ENCODE peak calls at places on chromosomes 16 and 17, in ten cellular contexts. W is HCT116, F is Peyer's patch, J is transverse colon, Y is stomach, D is IMR-90, L is uterus, Z is spleen, U is heart left ventricle, N is adrenal gland. C is an unnamed sample. For H3K36me3, the result is how much of the 10 kb centered on the place peaks cover.

GRCh38 chr17:61759362-61759761 is 104.0 kb downstream of the BRIP1 start:
- DNase-seq in W (no peak), F (no peak), J (no peak), Y (no peak), D (no peak), L (no peak), Z (no peak), U (no peak), N (no peak), C (no peak)

GRCh38 chr17:42002792-42003301 is 14.4 kb downstream of the DNAJC7 start:
- DNase-seq in W (no peak), F (no peak), J (no peak), Y (no peak), D (peak), L (no peak), Z (no peak), U (no peak), N (no peak), C (no peak)

GRCh38 chr16:2040031-2040430 is 7.6 kb downstream of the NTHL1 start:
- DNase-seq in W (no peak), F (no peak), J (no peak), Y (no peak), D (no peak), L (peak), Z (no peak), U (no peak), N (no peak), C (no peak)

GRCh38 chr17:83152745-83153611 is 73.6 kb downstream of the METRNL start:
- DNase-seq in W (no peak), F (peak), J (peak), Y (no peak), D (no peak), L (no peak), Z (peak), U (peak), N (no peak), C (peak)

GRCh38 chr16:57585051-57585687 is 42.7 kb downstream of the ADGRG5 start:
- DNase-seq in W (no peak), F (no peak), J (no peak), Y (no peak), D (no peak), L (no peak), Z (no peak), U (no peak), N (no peak), C (no peak)

GRCh38 chr17:77391668-77392375 is 251.1 kb downstream of the SEC14L1 start:
- DNase-seq in W (no peak), F (no peak), J (peak), Y (no peak), D (peak), L (peak), Z (no peak), U (no peak), N (no peak), C (no peak)

GRCh38 chr16:66717112-66717675 is 20.7 kb upstream of the CMTM4 start:
- DNase-seq in W (no peak), F (no peak), J (peak), Y (no peak), D (peak), L (no peak), Z (no peak), U (peak), N (peak), C (no peak)

GRCh38 chr16:68072038-68072695 is 13.0 kb upstream of the NFATC3 start:
- DNase-seq in W (no peak), F (no peak), J (peak), Y (no peak), D (peak), L (no peak), Z (no peak), U (no peak), N (peak), C (peak)

GRCh38 chr16:48117217-48118105 is 38.3 kb downstream of the ABCC12 start:
- DNase-seq in W (peak), F (peak), J (peak), Y (no peak), D (no peak), L (no peak), Z (peak), U (peak), N (peak), C (no peak)

GRCh38 chr17:39045948-39046679 is 78.9 kb upstream of the FBXO47 start:
- DNase-seq in W (no peak), F (no peak), J (no peak), Y (no peak), D (no peak), L (no peak), Z (no peak), U (no peak), N (peak), C (no peak)

GRCh38 chr16:76464973-76465620 is 187.9 kb downstream of the CNTNAP4 start:
- DNase-seq in W (no peak), F (no peak), J (no peak), Y (no peak), D (no peak), L (no peak), Z (no peak), U (no peak), N (no peak), C (no peak)

GRCh38 chr16:78325532-78325931 is 226.1 kb downstream of the WWOX start:
- DNase-seq in W (no peak), F (no peak), J (no peak), Y (no peak), D (no peak), L (no peak), Z (no peak), U (no peak), N (no peak), C (no peak)

GRCh38 chr17:69607162-69607834 is 192.8 kb downstream of the MAP2K6 start:
- DNase-seq in W (peak), F (peak), J (peak), Y (peak), D (peak), L (peak), Z (peak), U (peak), N (peak), C (peak)

GRCh38 chr17:386145-386876 is 33.7 kb upstream of the RPH3AL start:
- DNase-seq in W (peak), F (peak), J (peak), Y (peak), D (no peak), L (peak), Z (peak), U (peak), N (peak), C (peak)

GRCh38 chr17:35404360-35404759 is 27.9 kb downstream of the SLFN12 start:
- DNase-seq in W (no peak), F (no peak), J (no peak), Y (no peak), D (peak), L (no peak), Z (no peak), U (no peak), N (no peak), C (no peak)

GRCh38 chr16:81263470-81264200 is 25.1 kb downstream of the BCO1 start:
- DNase-seq in W (no peak), F (no peak), J (no peak), Y (no peak), D (peak), L (peak), Z (no peak), U (no peak), N (peak), C (no peak)

GRCh38 chr17:42409467-42410351 is 13.3 kb downstream of the CAVIN1 start:
- DNase-seq in W (peak), F (no peak), J (peak), Y (peak), D (peak), L (peak), Z (no peak), U (no peak), N (peak), C (peak)

DNA sequence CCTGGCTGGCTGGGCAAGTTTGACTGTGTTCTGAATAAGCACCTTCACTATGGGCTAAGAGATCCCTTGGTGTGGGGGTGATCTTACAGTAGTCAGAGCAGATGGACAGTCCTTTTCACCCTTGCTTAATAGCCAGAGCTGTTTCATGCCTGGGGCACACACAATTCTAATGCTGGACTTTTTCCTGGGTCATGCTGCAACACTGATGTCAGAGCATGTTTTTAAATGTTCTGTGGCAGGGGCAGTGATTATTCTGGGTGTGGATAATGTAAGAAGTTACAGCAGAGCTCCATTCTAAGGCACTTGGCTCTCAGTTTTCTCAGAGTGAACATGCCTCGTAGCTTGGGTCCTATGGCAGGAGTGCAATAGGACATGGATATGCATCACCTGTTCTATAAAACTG is 4.0 kb upstream of the CD68 start:
- DNase-seq in W (no peak), F (no peak), J (no peak), Y (no peak), D (no peak), L (no peak), Z (no peak), U (no peak), N (no peak), C (no peak)
- H3K4me3 ChIP-seq in W (no peak), F (no peak), J (no peak), Y (no peak), D (no peak), L (no peak), Z (no peak), U (no peak), N (no peak), C (peak)

DNA sequence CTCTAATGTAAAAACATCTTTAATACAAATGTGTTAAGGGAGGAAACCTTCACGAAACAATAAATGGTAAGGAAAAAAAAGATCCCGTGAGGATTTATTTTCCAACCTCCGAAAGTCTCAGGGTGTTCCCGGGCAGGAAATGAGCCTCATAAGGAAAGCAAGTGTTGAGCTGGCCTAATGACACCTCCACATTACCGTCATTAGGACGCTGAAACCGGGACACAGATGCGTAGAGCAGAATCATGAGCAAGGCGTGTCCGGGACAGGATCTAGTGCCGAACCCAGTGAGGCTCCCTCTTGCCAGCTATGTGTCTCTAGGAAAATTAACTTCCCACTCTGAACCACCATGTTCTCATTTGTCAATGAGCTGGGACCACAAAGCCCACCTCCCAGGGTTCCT is 22.7 kb upstream of the CYTH1 start:
- DNase-seq in W (no peak), F (no peak), J (no peak), Y (no peak), D (no peak), L (no peak), Z (no peak), U (peak), N (no peak), C (no peak)
- H3K36me3 ChIP-seq in W (half or more), F (under half), J (under half), Y (under half), D (half or more), L (under half), Z (half or more), U (under half), N (half or more), C (half or more)

DNA sequence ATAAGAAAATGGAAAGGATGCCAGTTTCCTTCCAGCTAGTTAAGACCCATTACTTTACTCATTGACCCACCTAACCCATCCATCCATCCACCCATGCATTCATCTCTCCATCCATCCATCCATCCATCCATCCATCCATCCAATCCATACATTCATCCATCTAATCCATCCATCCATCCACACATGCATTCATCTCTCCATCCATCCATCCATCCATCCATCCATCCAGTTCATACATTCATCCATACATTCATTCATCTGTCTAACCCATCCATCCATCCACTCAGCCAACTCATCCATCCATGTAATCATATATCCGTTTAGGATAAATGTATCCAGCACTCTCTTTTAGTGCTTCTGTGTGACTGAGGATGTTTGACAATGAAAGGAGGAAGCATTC is 178.8 kb upstream of the CACNG3 start:
- DNase-seq in W (no peak), F (no peak), J (no peak), Y (no peak), D (no peak), L (no peak), Z (no peak), U (no peak), N (no peak), C (no peak)
- TF ChIP-seq POLR2A in W (no peak), F (no peak), J (no peak), Y (no peak), D (no peak), L (no peak), Z (no peak), U (no peak), N (no peak), C (no peak)

DNA sequence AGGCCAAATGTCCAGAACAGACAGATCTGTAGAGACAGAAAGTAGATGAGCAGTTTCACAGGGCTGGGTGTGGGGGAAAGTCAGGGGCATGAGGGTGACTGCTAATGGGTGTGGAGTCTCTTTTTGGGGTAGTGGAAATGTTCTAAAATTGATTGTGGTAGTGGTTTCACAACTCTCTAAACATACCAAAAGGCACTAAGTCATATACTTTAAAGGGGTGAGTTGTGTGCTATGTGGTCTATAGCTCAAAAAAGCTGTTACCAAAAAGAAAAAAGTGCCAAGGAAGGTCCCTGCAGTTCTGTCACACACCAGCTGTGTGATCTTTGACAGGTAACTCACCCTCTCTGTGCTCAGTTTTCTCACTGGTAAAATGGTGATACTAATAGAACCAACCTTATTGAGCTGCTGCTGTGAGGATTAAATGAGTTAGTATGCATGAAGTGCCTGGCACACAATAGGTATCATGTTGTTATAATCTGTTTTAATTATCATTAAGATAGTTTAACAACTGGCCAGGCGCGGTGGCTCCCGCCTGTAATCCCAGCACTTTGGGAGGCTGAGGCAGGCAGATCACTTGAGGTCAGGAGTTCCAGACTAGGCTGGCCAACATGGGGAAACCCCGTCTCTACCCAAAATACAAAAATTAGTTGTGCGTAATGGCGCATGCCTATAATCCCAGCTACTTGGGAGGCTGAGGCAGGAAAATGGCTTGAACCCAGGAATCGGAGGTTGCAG is 10.3 kb downstream of the ITGAX start:
- DNase-seq in W (no peak), F (no peak), J (no peak), Y (no peak), D (no peak), L (no peak), Z (no peak), U (no peak), N (no peak), C (peak)
- H3K4me3 ChIP-seq in W (no peak), F (no peak), J (no peak), Y (no peak), D (no peak), L (no peak), Z (no peak), U (no peak), N (no peak), C (no peak)

DNA sequence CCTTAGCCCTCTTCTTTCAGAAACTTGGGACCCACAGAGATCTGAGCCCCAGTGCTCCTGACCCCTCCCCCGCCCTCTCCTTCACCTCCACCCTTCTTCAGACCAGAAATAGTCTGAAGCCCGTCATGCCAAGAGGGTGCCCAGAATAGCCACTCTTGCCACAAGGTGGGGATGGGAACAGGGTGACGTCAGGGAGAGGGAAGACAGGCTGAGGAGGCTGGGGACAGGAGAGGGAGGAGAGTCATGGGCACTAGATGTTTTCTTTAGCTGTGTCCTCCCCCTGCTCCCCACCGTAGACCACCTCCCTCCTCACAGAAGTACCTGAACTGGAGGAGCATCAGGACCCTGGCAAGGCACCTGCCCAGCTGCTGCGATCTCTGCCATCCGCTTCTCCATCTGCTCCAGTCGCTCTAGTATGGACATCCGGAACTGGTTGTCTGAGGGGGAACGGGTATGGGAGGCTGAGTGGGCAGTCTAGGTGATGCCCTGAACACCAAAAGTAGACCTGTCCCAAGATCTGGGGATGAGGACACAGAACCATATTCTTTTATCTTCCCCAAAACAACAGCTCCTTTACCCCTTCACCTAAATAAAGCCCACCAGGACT is 6.5 kb upstream of the SPAG7 start:
- DNase-seq in W (no peak), F (no peak), J (no peak), Y (no peak), D (no peak), L (no peak), Z (no peak), U (peak), N (no peak), C (no peak)
- H3K36me3 ChIP-seq in W (under half), F (under half), J (under half), Y (half or more), D (half or more), L (under half), Z (half or more), U (under half), N (half or more), C (half or more)

GRCh38 chr16:84368327-84368996 is at the start of gene ATP2C2:
- DNase-seq in W (peak), F (no peak), J (peak), Y (peak), D (no peak), L (no peak), Z (peak), U (no peak), N (no peak), C (peak)
- TF ChIP-seq POLR2A in W (no peak), F (peak), J (peak), Y (no peak), D (no peak), L (no peak), Z (no peak), U (no peak), N (no peak), C (peak)